ENCODE peak calls at places on chromosomes 12 and 14, in six cellular contexts. V is A549; E is psoas muscle; I is activated effector memory CD4-positive, alpha-beta T cell treated with Interleukin-2 at 50 U/mL for 16 hours; D is ELR; O is lung. P is an unnamed sample.

GRCh38 chr14:58665773-58666500 is 28.2 kb downstream of the DACT1 start:
- DNase-seq in E (no peak), V (no peak), D (no peak), O (no peak), I (no peak), P (no peak)

GRCh38 chr12:3492868-3493224 is 1.8 kb downstream of the PRMT8 start:
- DNase-seq in D (no peak), E (no peak), I (no peak), V (no peak), O (no peak), P (no peak)

GRCh38 chr14:22059201-22059600 is 385.6 kb upstream of the OR4E1 start:
- DNase-seq in V (no peak), I (no peak), O (no peak), E (no peak), D (no peak), P (no peak)

GRCh38 chr12:62519043-62519442 is 52.4 kb downstream of the MON2 start:
- DNase-seq in E (no peak), D (no peak), V (peak; percentile 21), I (no peak), O (no peak), P (no peak)

GRCh38 chr12:16266085-16266484 is 11.4 kb downstream of the SLC15A5 start:
- DNase-seq in V (no peak), E (no peak), D (no peak), O (no peak), I (no peak), P (no peak)

GRCh38 chr14:20662968-20663731 is 21.2 kb upstream of the RNASE4 start:
- DNase-seq in D (peak; percentile 84), I (peak; percentile 63), V (peak; percentile 74), O (peak; percentile 74), E (peak; percentile 56), P (peak; percentile 91)

GRCh38 chr12:1695836-1696670 is 5.2 kb downstream of the ADIPOR2 start:
- DNase-seq in I (no peak), O (no peak), E (no peak), D (no peak), V (no peak), P (no peak)

GRCh38 chr14:41891624-41892023 is 284.9 kb downstream of the LRFN5 start:
- DNase-seq in I (no peak), V (no peak), O (no peak), E (no peak), D (no peak), P (no peak)

GRCh38 chr12:101839324-101840283 is 8.8 kb upstream of the GNPTAB start:
- DNase-seq in I (peak; percentile 37), E (peak; percentile 34), O (peak; percentile 65), D (peak; percentile 76), V (peak; percentile 65), P (no peak)

GRCh38 chr12:118773956-118774723 is 207.2 kb upstream of the SRRM4 start:
- DNase-seq in V (no peak), O (no peak), I (no peak), D (no peak), E (no peak), P (no peak)

GRCh38 chr12:6575648-6576047 is 7.6 kb upstream of the NOP2 start:
- DNase-seq in E (no peak), D (no peak), O (no peak), V (no peak), I (no peak), P (no peak)

GRCh38 chr12:26666286-26666685 is 166.7 kb downstream of the ITPR2 start:
- DNase-seq in O (no peak), D (no peak), I (no peak), E (no peak), V (no peak), P (no peak)

GRCh38 chr12:69252033-69252432 is 12.7 kb downstream of the CPSF6 start:
- DNase-seq in E (no peak), V (no peak), O (no peak), I (no peak), D (peak; percentile 20), P (no peak)

GRCh38 chr14:30389134-30389900 is 169.6 kb upstream of the G2E3 start:
- DNase-seq in I (no peak), D (peak; percentile 4), O (no peak), E (peak; percentile 13), V (no peak), P (no peak)

GRCh38 chr14:50615566-50615965 is 52.5 kb downstream of the SAV1 start:
- DNase-seq in I (no peak), D (no peak), E (no peak), O (no peak), V (no peak), P (no peak)

GRCh38 chr12:77122236-77122635 is 56.9 kb upstream of the E2F7 start:
- DNase-seq in I (no peak), E (no peak), O (no peak), D (peak; percentile 97), V (no peak), P (no peak)

GRCh38 chr12:132153501-132154340 is 9.5 kb downstream of the NOC4L start:
- DNase-seq in I (peak; percentile 62), E (peak; percentile 61), D (peak; percentile 73), V (peak; percentile 85), O (peak; percentile 55), P (no peak)

GRCh38 chr12:123077298-123078113 is 73.4 kb downstream of the PITPNM2 start:
- DNase-seq in V (no peak), O (no peak), D (no peak), I (no peak), E (no peak), P (no peak)

GRCh38 chr14:104202259-104203070 is 64.1 kb downstream of the KIF26A start:
- DNase-seq in D (no peak), V (no peak), E (no peak), I (no peak), O (peak; percentile 50), P (no peak)

GRCh38 chr12:64193045-64193444 is 29.1 kb downstream of the KICS2 start:
- DNase-seq in V (no peak), I (no peak), D (no peak), E (no peak), O (no peak), P (no peak)

GRCh38 chr12:99911967-99912366 is 72.8 kb downstream of the ANKS1B start:
- DNase-seq in I (no peak), E (no peak), V (no peak), O (no peak), D (peak; percentile 9), P (no peak)

P was measured in esophagus muscularis mucosa.